ENCODE peak calls at places on chromosomes 11 and 22, in five cellular contexts. S is pancreas, W is endothelial cell, Q is HCT116, A is body of pancreas. K is an unnamed sample.

GRCh38 chr11:75771646-75772410 is 3.2 kb downstream of the DGAT2 start:
- DNase-seq in S (peak; percentile 29), W (no peak), Q (no peak), A (no peak), K (no peak)

GRCh38 chr22:20186183-20186870 is 35.5 kb upstream of the CCDC188 start:
- DNase-seq in S (no peak), W (peak; percentile 56), Q (no peak), A (no peak), K (no peak)

GRCh38 chr11:129295746-129296145 is 79.9 kb upstream of the BARX2 start:
- DNase-seq in S (no peak), W (no peak), Q (no peak), A (no peak), K (no peak)

GRCh38 chr22:37684803-37685615 is 1.1 kb upstream of the NOL12 start:
- DNase-seq in S (no peak), W (no peak), Q (no peak), A (no peak), K (no peak)

GRCh38 chr11:35486446-35486845 is 39.0 kb downstream of the PAMR1 start:
- DNase-seq in S (no peak), W (no peak), Q (peak; percentile 13), A (no peak), K (no peak)

GRCh38 chr11:110850846-110851245 is 138.6 kb upstream of the ARHGAP20 start:
- DNase-seq in S (no peak), W (no peak), Q (no peak), A (no peak), K (no peak)

GRCh38 chr22:17607891-17608521 is 20.5 kb downstream of the ATP6V1E1 start:
- DNase-seq in S (no peak), W (no peak), Q (no peak), A (no peak), K (no peak)

GRCh38 chr11:32071811-32072210 is 19.1 kb upstream of the RCN1 start:
- DNase-seq in S (no peak), W (peak; percentile 42), Q (no peak), A (no peak), K (peak; percentile 60)

GRCh38 chr22:20567993-20568417 is 60.6 kb downstream of the MED15 start:
- DNase-seq in S (no peak), W (no peak), Q (peak; percentile 23), A (no peak), K (peak; percentile 51)

GRCh38 chr11:16577490-16577889 is 161.0 kb upstream of the C11orf58 start:
- DNase-seq in S (no peak), W (no peak), Q (no peak), A (no peak), K (no peak)

GRCh38 chr22:19795617-19796008 is 35.0 kb downstream of the TBX1 start:
- DNase-seq in S (no peak), W (no peak), Q (no peak), A (no peak), K (no peak)

GRCh38 chr11:118841469-118842222 is 42.0 kb upstream of the CXCR5 start:
- DNase-seq in S (no peak), W (no peak), Q (no peak), A (no peak), K (no peak)

GRCh38 chr11:42976636-42977217 is 335.1 kb upstream of the API5 start:
- DNase-seq in S (no peak), W (no peak), Q (no peak), A (no peak), K (no peak)

GRCh38 chr22:21450320-21450831 is 16.8 kb upstream of the TMEM191C start:
- DNase-seq in S (peak; percentile 50), W (peak; percentile 14), Q (no peak), A (no peak), K (no peak)

GRCh38 chr11:72229336-72229924 is 4.9 kb downstream of the INPPL1 start:
- DNase-seq in S (no peak), W (no peak), Q (no peak), A (no peak), K (no peak)

GRCh38 chr11:75152651-75153553 is 2.0 kb downstream of the SLCO2B1 start:
- DNase-seq in S (no peak), W (no peak), Q (no peak), A (no peak), K (no peak)

GRCh38 chr11:120612363-120613263 is 101.1 kb downstream of the GRIK4 start:
- DNase-seq in S (no peak), W (no peak), Q (no peak), A (no peak), K (peak; percentile 8)

GRCh38 chr11:133586903-133587517 is 54.7 kb upstream of the OPCML start:
- DNase-seq in S (no peak), W (no peak), Q (no peak), A (no peak), K (no peak)

GRCh38 chr11:133526790-133527189 is 5.5 kb downstream of the OPCML start:
- DNase-seq in S (no peak), W (no peak), Q (no peak), A (no peak), K (no peak)

GRCh38 chr11:118791961-118792578 is 1.1 kb upstream of the DDX6 start:
- DNase-seq in S (peak; percentile 71), W (peak; percentile 28), Q (no peak), A (peak; percentile 48), K (peak; percentile 12)

GRCh38 chr11:45543808-45544422 is 121.5 kb downstream of the CHST1 start:
- DNase-seq in S (no peak), W (peak; percentile 66), Q (no peak), A (no peak), K (peak; percentile 7)

GRCh38 chr11:133724116-133724515 is 121.2 kb downstream of the SPATA19 start:
- DNase-seq in S (no peak), W (no peak), Q (no peak), A (no peak), K (no peak)

GRCh38 chr11:120776683-120777010 is 247.3 kb upstream of the TBCEL start:
- DNase-seq in S (peak; percentile 35), W (no peak), Q (no peak), A (no peak), K (no peak)

GRCh38 chr11:68373189-68373809 is 60.9 kb downstream of the LRP5 start:
- DNase-seq in S (no peak), W (no peak), Q (no peak), A (no peak), K (no peak)

GRCh38 chr11:128291835-128292234 is 295.5 kb downstream of the ETS1 start:
- DNase-seq in S (no peak), W (no peak), Q (no peak), A (no peak), K (peak; percentile 6)

GRCh38 chr11:33723238-33723881 is 12.9 kb downstream of the CD59 start:
- DNase-seq in S (no peak), W (no peak), Q (peak; percentile 72), A (no peak), K (no peak)

GRCh38 chr11:101915811-101916291 is 471 bp downstream of the ANGPTL5 start:
- DNase-seq in S (no peak), W (no peak), Q (no peak), A (no peak), K (no peak)

GRCh38 chr11:116796548-116796947 is 4.9 kb upstream of the APOA5 start:
- DNase-seq in S (no peak), W (no peak), Q (no peak), A (no peak), K (no peak)

GRCh38 chr11:123103326-123103980 is 41.5 kb upstream of the HSPA8 start:
- DNase-seq in S (no peak), W (peak; percentile 46), Q (peak; percentile 60), A (peak; percentile 18), K (peak; percentile 20)

GRCh38 chr22:45235851-45236342 is 4.8 kb downstream of the KIAA0930 start:
- DNase-seq in S (no peak), W (no peak), Q (no peak), A (no peak), K (no peak)

GRCh38 chr11:41201156-41201555 is 258.3 kb downstream of the LRRC4C start:
- DNase-seq in S (no peak), W (peak; percentile 47), Q (no peak), A (no peak), K (peak; percentile 4)

GRCh38 chr11:112000703-112001102 is 24.5 kb upstream of the DLAT start:
- DNase-seq in S (no peak), W (no peak), Q (no peak), A (no peak), K (no peak)

GRCh38 chr11:112002491-112003216 is 22.6 kb upstream of the DLAT start:
- DNase-seq in S (no peak), W (no peak), Q (no peak), A (no peak), K (no peak)

GRCh38 chr11:111999111-111999510 is 26.1 kb upstream of the DLAT start:
- DNase-seq in S (no peak), W (no peak), Q (no peak), A (no peak), K (no peak)

GRCh38 chr11:112005422-112006094 is 19.6 kb upstream of the DLAT start:
- DNase-seq in S (no peak), W (no peak), Q (no peak), A (no peak), K (no peak)

GRCh38 chr11:112004389-112004788 is 20.8 kb upstream of the DLAT start:
- DNase-seq in S (no peak), W (peak; percentile 53), Q (peak; percentile 10), A (no peak), K (no peak)
- TF ChIP-seq CTCF in S (no peak), W (peak; percentile 60), Q (peak; percentile 70), A (no peak), K (no peak)

DNA sequence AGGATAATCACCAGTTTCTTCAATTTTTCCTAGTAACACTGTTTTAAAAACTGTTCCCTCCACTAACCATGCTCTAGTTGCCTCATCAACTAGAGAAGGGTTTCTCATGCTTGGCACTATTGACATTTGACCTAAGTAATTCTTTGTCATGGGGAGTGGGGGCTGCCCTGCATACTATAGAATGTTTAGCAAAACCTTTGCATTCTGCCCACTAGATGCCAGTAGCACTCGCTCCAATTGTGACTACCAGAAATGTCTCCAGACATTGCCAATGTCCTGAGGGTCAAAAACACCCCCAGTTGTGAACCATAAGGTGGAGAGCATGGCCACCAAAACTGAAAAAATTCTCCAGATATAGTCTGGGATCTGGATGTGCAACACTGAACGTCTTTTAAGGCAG is 27.6 kb upstream of the BMAL1 start:
- DNase-seq in S (no peak), W (no peak), Q (no peak), A (no peak), K (no peak)
- TF ChIP-seq CTCF in S (no peak), W (no peak), Q (peak; percentile 45), A (no peak), K (no peak)

DNA sequence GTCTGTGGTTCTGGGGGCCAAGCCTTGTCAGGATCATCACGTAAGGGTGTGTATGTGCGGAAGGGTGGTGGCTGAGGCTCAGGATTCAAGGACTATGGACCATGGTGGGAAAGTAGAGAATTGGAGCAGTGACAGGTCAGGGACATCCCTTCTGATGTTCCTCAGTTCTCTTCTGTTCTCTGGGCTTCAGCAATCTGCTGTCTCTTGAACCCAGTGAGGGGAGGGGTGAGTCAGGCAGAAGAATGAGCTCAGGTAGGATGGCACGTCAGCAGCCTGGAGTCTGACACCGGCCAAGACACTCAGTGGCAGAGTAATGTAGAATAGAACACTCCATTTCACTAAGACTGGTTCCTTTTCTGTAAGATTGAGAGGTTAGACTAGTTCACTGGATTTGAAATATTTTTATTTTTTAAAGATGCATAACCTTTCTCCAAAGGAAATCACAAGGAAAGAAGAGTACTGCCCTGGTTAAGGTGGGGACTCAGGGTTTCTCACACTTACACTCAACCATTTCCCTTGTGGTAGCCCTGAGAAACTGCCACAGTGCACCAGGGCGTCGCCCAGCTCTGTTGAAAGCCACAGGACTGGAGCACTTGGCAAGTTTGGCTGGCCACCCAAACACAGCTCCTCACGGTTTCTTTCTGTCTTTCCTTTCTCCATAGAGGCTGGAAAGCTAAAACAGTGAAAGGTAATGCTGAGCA is 23.2 kb upstream of the MICAL2 start:
- DNase-seq in S (no peak), W (no peak), Q (peak; percentile 38), A (no peak), K (peak; percentile 55)
- TF ChIP-seq CTCF in S (no peak), W (no peak), Q (peak; percentile 40), A (no peak), K (no peak)

GRCh38 chr22:50621948-50622722 is 5.8 kb downstream of the ARSA start:
- DNase-seq in S (no peak), W (no peak), Q (no peak), A (peak; percentile 44), K (peak; percentile 34)
- TF ChIP-seq CTCF in S (no peak), W (no peak), Q (peak; percentile 35), A (no peak), K (peak; percentile 42)

K was measured in Calu3.